ENCODE peak calls at places on chromosomes 1 and 21, in four cellular contexts. K is ascending aorta, L is H7, N is GDM1. G is an unnamed sample.

GRCh38 chr21:45516071-45516670 is 26.1 kb downstream of the SLC19A1 start:
- DNase-seq in K (peak; percentile 49), N (no peak), L (no peak), G (no peak)

GRCh38 chr1:169925505-169926482 is 32.1 kb upstream of the SCYL3 start:
- DNase-seq in L (no peak), K (no peak), N (no peak), G (no peak)

GRCh38 chr1:211384524-211384923 is 57.9 kb downstream of the TRAF5 start:
- DNase-seq in N (no peak), L (no peak), K (no peak), G (no peak)

GRCh38 chr1:67053535-67053784 is 488 bp downstream of the SLC35D1 start:
- DNase-seq in L (peak; percentile 86), N (no peak), K (peak; percentile 79), G (no peak)

GRCh38 chr1:203275656-203276272 is 29.6 kb upstream of the BTG2 start:
- DNase-seq in K (no peak), L (no peak), N (no peak), G (no peak)

GRCh38 chr1:225882008-225882698 is at the start of gene TMEM63A:
- DNase-seq in L (peak; percentile 98), N (peak; percentile 77), K (peak; percentile 96), G (no peak)

GRCh38 chr1:213135572-213135971 is 84.5 kb downstream of the RPS6KC1 start:
- DNase-seq in K (no peak), L (no peak), N (no peak), G (peak; percentile 72)

GRCh38 chr1:90475623-90476022 is 241.5 kb downstream of the BARHL2 start:
- DNase-seq in K (no peak), L (no peak), N (no peak), G (no peak)

GRCh38 chr1:14543191-14543849 is 55.2 kb upstream of the KAZN start:
- DNase-seq in L (no peak), N (no peak), K (no peak), G (no peak)

GRCh38 chr1:111920221-111921024 is 69.0 kb downstream of the KCND3 start:
- DNase-seq in L (no peak), N (no peak), K (peak; percentile 83), G (peak; percentile 31)

GRCh38 chr1:37558411-37558810 is 1.7 kb downstream of the DNALI1 start:
- DNase-seq in N (no peak), L (no peak), K (no peak), G (no peak)

GRCh38 chr1:242824435-242824834 is 299.9 kb upstream of the PLD5 start:
- DNase-seq in L (no peak), N (no peak), K (no peak), G (no peak)

GRCh38 chr1:154500533-154500932 is 1.5 kb upstream of the TDRD10 start:
- DNase-seq in L (no peak), K (no peak), N (no peak), G (no peak)

GRCh38 chr1:64857347-64857746 is 109.0 kb downstream of the JAK1 start:
- DNase-seq in N (no peak), K (no peak), L (no peak), G (no peak)

GRCh38 chr1:41438711-41439110 is 45.8 kb downstream of the EDN2 start:
- DNase-seq in L (no peak), K (no peak), N (no peak), G (no peak)

GRCh38 chr1:197392541-197392940 is 124.5 kb downstream of the CRB1 start:
- DNase-seq in N (no peak), L (no peak), K (no peak), G (no peak)

G was measured in NCI-H2081 treated with DMSO at 0.1 percent for 48 hours.